ENCODE peak calls at places on chromosome 2, in five cellular contexts. K, V, P, G and O are unnamed samples.

GRCh38 chr2:27954771-27955384 is 64.3 kb downstream of the BABAM2 start:
- DNase-seq in K (peak; percentile 67), V (no peak), P (no peak), G (no peak), O (peak; percentile 40)

GRCh38 chr2:2720351-2720750 is 389.3 kb upstream of the MYT1L start:
- DNase-seq in K (no peak), V (no peak), P (no peak), G (no peak), O (no peak)

GRCh38 chr2:96642564-96643350 is at the start of gene FER1L5:
- DNase-seq in K (peak; percentile 75), V (no peak), P (no peak), G (peak; percentile 3), O (peak; percentile 94)

GRCh38 chr2:84942964-84943421 is 28.0 kb upstream of the KCMF1 start:
- DNase-seq in K (no peak), V (no peak), P (no peak), G (no peak), O (no peak)

GRCh38 chr2:54176577-54176976 is 61.2 kb downstream of the ACYP2 start:
- DNase-seq in K (peak; percentile 66), V (no peak), P (no peak), G (no peak), O (peak; percentile 61)

GRCh38 chr2:88692187-88692586 is 714 bp downstream of the RPIA start:
- DNase-seq in K (no peak), V (no peak), P (peak; percentile 13), G (no peak), O (no peak)

GRCh38 chr2:71069376-71069775 is 928 bp downstream of the NAGK start:
- DNase-seq in K (no peak), V (no peak), P (no peak), G (no peak), O (no peak)

GRCh38 chr2:112924348-112924747 is 13.4 kb downstream of the IL37 start:
- DNase-seq in K (no peak), V (no peak), P (no peak), G (no peak), O (no peak)

GRCh38 chr2:235148201-235149170 is 196.7 kb downstream of the SH3BP4 start:
- DNase-seq in K (no peak), V (peak; percentile 18), P (no peak), G (no peak), O (no peak)

GRCh38 chr2:30408961-30409387 is 38.1 kb upstream of the LCLAT1 start:
- DNase-seq in K (no peak), V (no peak), P (no peak), G (no peak), O (no peak)

GRCh38 chr2:69616755-69617154 is 26.8 kb downstream of the AAK1 start:
- DNase-seq in K (no peak), V (no peak), P (peak; percentile 25), G (no peak), O (no peak)

GRCh38 chr2:121368841-121369240 is 83.8 kb upstream of the TFCP2L1 start:
- DNase-seq in K (peak; percentile 18), V (no peak), P (no peak), G (no peak), O (no peak)

GRCh38 chr2:22999951-23000350 is 385.0 kb upstream of the KLHL29 start:
- DNase-seq in K (no peak), V (no peak), P (no peak), G (no peak), O (no peak)

GRCh38 chr2:8324164-8324848 is 357.6 kb upstream of the ID2 start:
- DNase-seq in K (no peak), V (no peak), P (no peak), G (no peak), O (no peak)

GRCh38 chr2:190678444-190679162 is 29.7 kb downstream of the NAB1 start:
- DNase-seq in K (peak; percentile 34), V (no peak), P (no peak), G (no peak), O (peak; percentile 76)